ENCODE peak calls at places on chromosomes 16 and 17, in nine cellular contexts. One of them, this sample, is unnamed.

GRCh38 chr16:15502041-15502725 is 67.8 kb downstream of the BMERB1 start:
- DNase-seq in fibroblast of lung: peak
- DNase-seq in uterus: no peak
- DNase-seq in CD4-positive, CD25-positive, alpha-beta regulatory T cell: no peak
- DNase-seq in IMR-90: peak
- DNase-seq in thoracic aorta: no peak
- DNase-seq in spleen: no peak
- DNase-seq in heart right ventricle: no peak
- DNase-seq in GM12878: no peak
- DNase-seq in this sample: no peak

GRCh38 chr16:2996298-2996697 is 16.1 kb upstream of the PKMYT1 start:
- DNase-seq in fibroblast of lung: no peak
- DNase-seq in uterus: no peak
- DNase-seq in CD4-positive, CD25-positive, alpha-beta regulatory T cell: no peak
- DNase-seq in IMR-90: no peak
- DNase-seq in thoracic aorta: no peak
- DNase-seq in spleen: no peak
- DNase-seq in heart right ventricle: no peak
- DNase-seq in GM12878: no peak
- DNase-seq in this sample: no peak

GRCh38 chr17:49587366-49588073 is 11.8 kb downstream of the NXPH3 start:
- DNase-seq in fibroblast of lung: no peak
- DNase-seq in uterus: no peak
- DNase-seq in CD4-positive, CD25-positive, alpha-beta regulatory T cell: no peak
- DNase-seq in IMR-90: no peak
- DNase-seq in thoracic aorta: no peak
- DNase-seq in spleen: no peak
- DNase-seq in heart right ventricle: no peak
- DNase-seq in GM12878: no peak
- DNase-seq in this sample: no peak

GRCh38 chr16:19659554-19659953 is 58.5 kb downstream of the KNOP1 start:
- DNase-seq in fibroblast of lung: no peak
- DNase-seq in uterus: no peak
- DNase-seq in CD4-positive, CD25-positive, alpha-beta regulatory T cell: no peak
- DNase-seq in IMR-90: peak
- DNase-seq in thoracic aorta: no peak
- DNase-seq in spleen: no peak
- DNase-seq in heart right ventricle: no peak
- DNase-seq in GM12878: no peak
- DNase-seq in this sample: no peak

GRCh38 chr17:72465191-72466024 is 344.6 kb downstream of the SOX9 start:
- DNase-seq in fibroblast of lung: peak
- DNase-seq in uterus: no peak
- DNase-seq in CD4-positive, CD25-positive, alpha-beta regulatory T cell: no peak
- DNase-seq in IMR-90: peak
- DNase-seq in thoracic aorta: no peak
- DNase-seq in spleen: peak
- DNase-seq in heart right ventricle: no peak
- DNase-seq in GM12878: peak
- DNase-seq in this sample: no peak

GRCh38 chr16:56311208-56312027 is 113.9 kb downstream of the AMFR start:
- DNase-seq in fibroblast of lung: no peak
- DNase-seq in uterus: no peak
- DNase-seq in CD4-positive, CD25-positive, alpha-beta regulatory T cell: no peak
- DNase-seq in IMR-90: no peak
- DNase-seq in thoracic aorta: no peak
- DNase-seq in spleen: peak
- DNase-seq in heart right ventricle: no peak
- DNase-seq in GM12878: no peak
- DNase-seq in this sample: no peak

GRCh38 chr16:9422769-9423513 is 331.5 kb downstream of the HAPSTR1 start:
- DNase-seq in fibroblast of lung: no peak
- DNase-seq in uterus: no peak
- DNase-seq in CD4-positive, CD25-positive, alpha-beta regulatory T cell: no peak
- DNase-seq in IMR-90: no peak
- DNase-seq in thoracic aorta: no peak
- DNase-seq in spleen: no peak
- DNase-seq in heart right ventricle: peak
- DNase-seq in GM12878: no peak
- DNase-seq in this sample: no peak

GRCh38 chr17:33385133-33385532 is 92.0 kb upstream of the ASIC2 start:
- DNase-seq in fibroblast of lung: no peak
- DNase-seq in uterus: no peak
- DNase-seq in CD4-positive, CD25-positive, alpha-beta regulatory T cell: no peak
- DNase-seq in IMR-90: no peak
- DNase-seq in thoracic aorta: no peak
- DNase-seq in spleen: no peak
- DNase-seq in heart right ventricle: no peak
- DNase-seq in GM12878: no peak
- DNase-seq in this sample: no peak

GRCh38 chr16:50067290-50067853 is 1.6 kb downstream of the HEATR3 start:
- DNase-seq in fibroblast of lung: peak
- DNase-seq in uterus: no peak
- DNase-seq in CD4-positive, CD25-positive, alpha-beta regulatory T cell: peak
- DNase-seq in IMR-90: peak
- DNase-seq in thoracic aorta: no peak
- DNase-seq in spleen: peak
- DNase-seq in heart right ventricle: peak
- DNase-seq in GM12878: no peak
- DNase-seq in this sample: no peak

GRCh38 chr16:424623-425081 is 797 bp upstream of the RAB11FIP3 start:
- DNase-seq in fibroblast of lung: peak
- DNase-seq in uterus: peak
- DNase-seq in CD4-positive, CD25-positive, alpha-beta regulatory T cell: no peak
- DNase-seq in IMR-90: no peak
- DNase-seq in thoracic aorta: no peak
- DNase-seq in spleen: no peak
- DNase-seq in heart right ventricle: peak
- DNase-seq in GM12878: no peak
- DNase-seq in this sample: no peak

GRCh38 chr17:2025220-2025621 is at the start of gene RTN4RL1:
- DNase-seq in fibroblast of lung: peak
- DNase-seq in uterus: peak
- DNase-seq in CD4-positive, CD25-positive, alpha-beta regulatory T cell: peak
- DNase-seq in IMR-90: no peak
- DNase-seq in thoracic aorta: no peak
- DNase-seq in spleen: peak
- DNase-seq in heart right ventricle: peak
- DNase-seq in GM12878: no peak
- DNase-seq in this sample: peak

GRCh38 chr17:2022647-2023046 is 2.5 kb downstream of the RTN4RL1 start:
- DNase-seq in fibroblast of lung: no peak
- DNase-seq in uterus: no peak
- DNase-seq in CD4-positive, CD25-positive, alpha-beta regulatory T cell: no peak
- DNase-seq in IMR-90: no peak
- DNase-seq in thoracic aorta: no peak
- DNase-seq in spleen: no peak
- DNase-seq in heart right ventricle: no peak
- DNase-seq in GM12878: no peak
- DNase-seq in this sample: no peak

GRCh38 chr17:2023692-2024571 is 1.2 kb downstream of the RTN4RL1 start:
- DNase-seq in fibroblast of lung: peak
- DNase-seq in uterus: peak
- DNase-seq in CD4-positive, CD25-positive, alpha-beta regulatory T cell: no peak
- DNase-seq in IMR-90: peak
- DNase-seq in thoracic aorta: no peak
- DNase-seq in spleen: no peak
- DNase-seq in heart right ventricle: peak
- DNase-seq in GM12878: no peak
- DNase-seq in this sample: no peak

GRCh38 chr17:2024572-2025219 is 438 bp downstream of the RTN4RL1 start:
- DNase-seq in fibroblast of lung: no peak
- DNase-seq in uterus: no peak
- DNase-seq in CD4-positive, CD25-positive, alpha-beta regulatory T cell: no peak
- DNase-seq in IMR-90: no peak
- DNase-seq in thoracic aorta: no peak
- DNase-seq in spleen: no peak
- DNase-seq in heart right ventricle: no peak
- DNase-seq in GM12878: no peak
- DNase-seq in this sample: no peak

DNA sequence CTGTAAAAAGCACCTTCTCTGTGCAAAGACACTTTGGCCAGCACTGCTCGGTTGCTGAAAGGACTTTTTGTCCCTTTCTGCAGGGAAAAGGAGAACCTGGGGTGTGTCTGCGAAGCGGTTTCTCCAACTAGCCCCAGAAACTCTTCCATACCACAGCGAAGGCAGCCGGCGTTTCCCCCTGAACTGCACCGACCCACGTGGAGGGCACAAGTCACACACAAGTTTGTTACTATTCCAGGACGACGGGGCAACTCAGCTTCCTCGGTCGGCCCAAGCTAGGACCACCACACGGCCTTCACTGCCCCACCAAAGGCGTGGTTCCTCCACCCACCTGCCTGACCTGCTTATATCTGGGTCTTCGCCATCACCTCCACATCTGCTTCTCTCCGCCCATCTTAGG is 1.9 kb downstream of the RTN4RL1 start:
- DNase-seq in fibroblast of lung: no peak
- DNase-seq in uterus: no peak
- DNase-seq in CD4-positive, CD25-positive, alpha-beta regulatory T cell: no peak
- DNase-seq in IMR-90: no peak
- DNase-seq in thoracic aorta: no peak
- DNase-seq in spleen: no peak
- DNase-seq in heart right ventricle: no peak
- DNase-seq in GM12878: no peak
- DNase-seq in this sample: no peak
- H3K27ac ChIP-seq in fibroblast of lung: no peak
- H3K27ac ChIP-seq in uterus: no peak
- H3K27ac ChIP-seq in CD4-positive, CD25-positive, alpha-beta regulatory T cell: no peak
- H3K27ac ChIP-seq in IMR-90: no peak
- H3K27ac ChIP-seq in thoracic aorta: no peak
- H3K27ac ChIP-seq in spleen: no peak
- H3K27ac ChIP-seq in heart right ventricle: no peak
- H3K27ac ChIP-seq in GM12878: no peak
- H3K27ac ChIP-seq in this sample: no peak

GRCh38 chr16:89624775-89625761 is 11.6 kb downstream of the DPEP1 start:
- DNase-seq in fibroblast of lung: no peak
- DNase-seq in uterus: no peak
- DNase-seq in CD4-positive, CD25-positive, alpha-beta regulatory T cell: no peak
- DNase-seq in IMR-90: no peak
- DNase-seq in thoracic aorta: no peak
- DNase-seq in spleen: no peak
- DNase-seq in heart right ventricle: no peak
- DNase-seq in GM12878: no peak
- DNase-seq in this sample: no peak
- H3K27ac ChIP-seq in fibroblast of lung: no peak
- H3K27ac ChIP-seq in uterus: no peak
- H3K27ac ChIP-seq in CD4-positive, CD25-positive, alpha-beta regulatory T cell: no peak
- H3K27ac ChIP-seq in IMR-90: no peak
- H3K27ac ChIP-seq in thoracic aorta: no peak
- H3K27ac ChIP-seq in spleen: peak
- H3K27ac ChIP-seq in heart right ventricle: no peak
- H3K27ac ChIP-seq in GM12878: no peak
- H3K27ac ChIP-seq in this sample: no peak

GRCh38 chr16:81879625-81880024 is 100.5 kb downstream of the PLCG2 start:
- DNase-seq in fibroblast of lung: no peak
- DNase-seq in uterus: no peak
- DNase-seq in CD4-positive, CD25-positive, alpha-beta regulatory T cell: no peak
- DNase-seq in IMR-90: no peak
- DNase-seq in thoracic aorta: no peak
- DNase-seq in spleen: no peak
- DNase-seq in heart right ventricle: no peak
- DNase-seq in GM12878: no peak
- DNase-seq in this sample: no peak
- H3K27ac ChIP-seq in fibroblast of lung: no peak
- H3K27ac ChIP-seq in uterus: no peak
- H3K27ac ChIP-seq in CD4-positive, CD25-positive, alpha-beta regulatory T cell: no peak
- H3K27ac ChIP-seq in IMR-90: no peak
- H3K27ac ChIP-seq in thoracic aorta: no peak
- H3K27ac ChIP-seq in spleen: no peak
- H3K27ac ChIP-seq in heart right ventricle: no peak
- H3K27ac ChIP-seq in GM12878: no peak
- H3K27ac ChIP-seq in this sample: no peak

GRCh38 chr17:9024497-9024896 is 3.2 kb downstream of the NTN1 start:
- DNase-seq in fibroblast of lung: no peak
- DNase-seq in uterus: no peak
- DNase-seq in CD4-positive, CD25-positive, alpha-beta regulatory T cell: no peak
- DNase-seq in IMR-90: no peak
- DNase-seq in thoracic aorta: no peak
- DNase-seq in spleen: no peak
- DNase-seq in heart right ventricle: no peak
- DNase-seq in GM12878: no peak
- DNase-seq in this sample: no peak

GRCh38 chr17:9021158-9021984 is at the start of gene NTN1:
- DNase-seq in fibroblast of lung: peak
- DNase-seq in uterus: peak
- DNase-seq in CD4-positive, CD25-positive, alpha-beta regulatory T cell: peak
- DNase-seq in IMR-90: peak
- DNase-seq in thoracic aorta: no peak
- DNase-seq in spleen: peak
- DNase-seq in heart right ventricle: peak
- DNase-seq in GM12878: no peak
- DNase-seq in this sample: peak

GRCh38 chr17:9023389-9024210 is 2.3 kb downstream of the NTN1 start:
- DNase-seq in fibroblast of lung: no peak
- DNase-seq in uterus: no peak
- DNase-seq in CD4-positive, CD25-positive, alpha-beta regulatory T cell: no peak
- DNase-seq in IMR-90: no peak
- DNase-seq in thoracic aorta: no peak
- DNase-seq in spleen: no peak
- DNase-seq in heart right ventricle: no peak
- DNase-seq in GM12878: no peak
- DNase-seq in this sample: no peak

GRCh38 chr17:9021985-9022552 is 759 bp downstream of the NTN1 start:
- DNase-seq in fibroblast of lung: peak
- DNase-seq in uterus: peak
- DNase-seq in CD4-positive, CD25-positive, alpha-beta regulatory T cell: no peak
- DNase-seq in IMR-90: peak
- DNase-seq in thoracic aorta: no peak
- DNase-seq in spleen: no peak
- DNase-seq in heart right ventricle: peak
- DNase-seq in GM12878: no peak
- DNase-seq in this sample: no peak

DNA sequence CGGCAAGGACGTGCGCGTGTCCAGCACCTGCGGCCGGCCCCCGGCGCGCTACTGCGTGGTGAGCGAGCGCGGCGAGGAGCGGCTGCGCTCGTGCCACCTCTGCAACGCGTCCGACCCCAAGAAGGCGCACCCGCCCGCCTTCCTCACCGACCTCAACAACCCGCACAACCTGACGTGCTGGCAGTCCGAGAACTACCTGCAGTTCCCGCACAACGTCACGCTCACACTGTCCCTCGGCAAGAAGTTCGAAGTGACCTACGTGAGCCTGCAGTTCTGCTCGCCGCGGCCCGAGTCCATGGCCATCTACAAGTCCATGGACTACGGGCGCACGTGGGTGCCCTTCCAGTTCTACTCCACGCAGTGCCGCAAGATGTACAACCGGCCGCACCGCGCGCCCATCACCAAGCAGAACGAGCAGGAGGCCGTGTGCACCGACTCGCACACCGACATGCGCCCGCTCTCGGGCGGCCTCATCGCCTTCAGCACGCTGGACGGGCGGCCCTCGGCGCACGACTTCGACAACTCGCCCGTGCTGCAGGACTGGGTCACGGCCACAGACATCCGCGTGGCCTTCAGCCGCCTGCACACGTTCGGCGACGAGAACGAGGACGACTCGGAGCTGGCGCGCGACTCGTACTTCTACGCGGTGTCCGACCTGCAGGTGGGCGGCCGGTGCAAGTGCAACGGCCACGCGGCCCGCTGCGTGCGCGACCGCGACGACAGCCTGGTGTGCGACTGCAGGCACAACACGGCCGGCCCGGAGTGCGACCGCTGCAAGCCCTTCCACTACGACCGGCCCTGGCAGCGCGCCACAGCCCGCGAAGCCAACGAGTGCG is 1.5 kb downstream of the NTN1 start:
- DNase-seq in fibroblast of lung: peak
- DNase-seq in uterus: no peak
- DNase-seq in CD4-positive, CD25-positive, alpha-beta regulatory T cell: no peak
- DNase-seq in IMR-90: no peak
- DNase-seq in thoracic aorta: no peak
- DNase-seq in spleen: no peak
- DNase-seq in heart right ventricle: no peak
- DNase-seq in GM12878: no peak
- DNase-seq in this sample: no peak
- H3K27ac ChIP-seq in fibroblast of lung: no peak
- H3K27ac ChIP-seq in uterus: no peak
- H3K27ac ChIP-seq in CD4-positive, CD25-positive, alpha-beta regulatory T cell: no peak
- H3K27ac ChIP-seq in IMR-90: no peak
- H3K27ac ChIP-seq in thoracic aorta: peak
- H3K27ac ChIP-seq in spleen: no peak
- H3K27ac ChIP-seq in heart right ventricle: no peak
- H3K27ac ChIP-seq in GM12878: no peak
- H3K27ac ChIP-seq in this sample: no peak